ENCODE peak calls at places on chromosomes 7 and 10, in six cellular contexts. Z is dorsolateral prefrontal cortex; E is GM06990; L is activated T-cell treated with anti-CD3 and anti-CD28 coated beads, Interleukin-2, amount 50 U/mL, for 72 hours; G is B cell; B is hippocampal formation. F is an unnamed sample.

GRCh38 chr10:734481-734880 is 45.0 kb upstream of the DIP2C start:
- DNase-seq in B (no peak), L (no peak), E (no peak), G (no peak), Z (no peak), F (no peak)

GRCh38 chr7:133940368-133940767 is 186.8 kb upstream of the LRGUK start:
- DNase-seq in B (no peak), L (no peak), G (no peak), E (no peak), Z (no peak), F (no peak)

GRCh38 chr10:97278491-97278989 is 13.9 kb downstream of the ARHGAP19 start:
- DNase-seq in E (peak; percentile 41), B (peak; percentile 69), Z (no peak), L (no peak), G (peak; percentile 55), F (no peak)

GRCh38 chr10:130422366-130423324 is 286.5 kb downstream of the GLRX3 start:
- DNase-seq in G (no peak), Z (no peak), E (no peak), B (no peak), L (no peak), F (no peak)

GRCh38 chr7:91778416-91778815 is 102.1 kb downstream of the MTERF1 start:
- DNase-seq in L (no peak), G (no peak), Z (no peak), E (no peak), B (no peak), F (no peak)

GRCh38 chr7:42348627-42349026 is 111.6 kb upstream of the GLI3 start:
- DNase-seq in L (no peak), B (no peak), G (no peak), Z (no peak), E (no peak), F (no peak)

GRCh38 chr10:5544216-5544805 is 19.6 kb downstream of the CALML3 start:
- DNase-seq in E (no peak), B (no peak), G (no peak), Z (no peak), L (no peak), F (no peak)

GRCh38 chr7:2811476-2812118 is 32.5 kb downstream of the GNA12 start:
- DNase-seq in G (no peak), L (no peak), B (no peak), Z (no peak), E (no peak), F (no peak)

GRCh38 chr10:91700788-91701444 is 68.0 kb upstream of the PPP1R3C start:
- DNase-seq in G (no peak), E (no peak), B (no peak), Z (no peak), L (no peak), F (no peak)

GRCh38 chr10:71711052-71711623 is 8.4 kb downstream of the C10orf105 start:
- DNase-seq in B (no peak), L (no peak), G (no peak), Z (no peak), E (no peak), F (no peak)

GRCh38 chr10:69742356-69742695 is 59.4 kb upstream of the COL13A1 start:
- DNase-seq in G (no peak), Z (no peak), L (no peak), E (no peak), B (no peak), F (no peak)

GRCh38 chr7:28408105-28408973 is 4.0 kb upstream of the CREB5 start:
- DNase-seq in E (no peak), B (peak; percentile 33), G (peak; percentile 18), L (no peak), Z (peak; percentile 48), F (no peak)

GRCh38 chr10:111207525-111207924 is 130.7 kb downstream of the ADRA2A start:
- DNase-seq in G (peak; percentile 20), B (no peak), E (no peak), L (peak; percentile 16), Z (no peak), F (no peak)